ENCODE peak calls at places on chromosomes 3 and 15, in four cellular contexts. K is Peyer's patch, P is uterus, E is tibial nerve. C is an unnamed sample. For H3K4me1, the result is how much of the 10 kb centered on the place peaks cover.

GRCh38 chr3:141486416-141486734 is 452 bp upstream of the RASA2 start:
- DNase-seq in K (peak), P (no peak), E (no peak), C (no peak)

GRCh38 chr3:10738688-10739372 is 77.2 kb upstream of the SLC6A11 start:
- DNase-seq in K (peak), P (peak), E (peak), C (peak)

GRCh38 chr15:81783076-81783475 is 262.7 kb downstream of the MEX3B start:
- DNase-seq in K (no peak), P (no peak), E (no peak), C (no peak)

GRCh38 chr15:29008846-29009245 is 123.1 kb downstream of the APBA2 start:
- DNase-seq in K (no peak), P (no peak), E (no peak), C (no peak)

GRCh38 chr3:187136936-187137335 is 2.4 kb downstream of the RPL39L start:
- DNase-seq in K (no peak), P (no peak), E (no peak), C (no peak)

GRCh38 chr3:167705840-167706239 is 28.9 kb downstream of the PDCD10 start:
- DNase-seq in K (no peak), P (no peak), E (no peak), C (no peak)

GRCh38 chr3:154904328-154904727 is 175.8 kb upstream of the MME start:
- DNase-seq in K (no peak), P (no peak), E (no peak), C (no peak)

GRCh38 chr3:138332472-138333073 is 2.9 kb upstream of the NME9 start:
- DNase-seq in K (no peak), P (no peak), E (no peak), C (no peak)

GRCh38 chr15:41562258-41562657 is 3.2 kb downstream of the TYRO3 start:
- DNase-seq in K (no peak), P (no peak), E (no peak), C (no peak)
- H3K4me3 ChIP-seq in K (no peak), P (no peak), E (no peak), C (no peak)

GRCh38 chr3:65787340-65787739 is 251.4 kb downstream of the MAGI1 start:
- DNase-seq in K (no peak), P (no peak), E (no peak), C (no peak)
- H3K27ac ChIP-seq in K (no peak), P (no peak), E (no peak), C (no peak)

GRCh38 chr15:78938608-78939488 is 6.0 kb downstream of the CTSH start:
- DNase-seq in K (peak), P (no peak), E (no peak), C (no peak)
- H3K4me1 ChIP-seq in K (under half), P (under half), E (under half), C (under half)

GRCh38 chr15:60070838-60071493 is 66.9 kb downstream of the FOXB1 start:
- DNase-seq in K (no peak), P (no peak), E (no peak), C (no peak)
- H3K4me3 ChIP-seq in K (no peak), P (no peak), E (no peak), C (no peak)

DNA sequence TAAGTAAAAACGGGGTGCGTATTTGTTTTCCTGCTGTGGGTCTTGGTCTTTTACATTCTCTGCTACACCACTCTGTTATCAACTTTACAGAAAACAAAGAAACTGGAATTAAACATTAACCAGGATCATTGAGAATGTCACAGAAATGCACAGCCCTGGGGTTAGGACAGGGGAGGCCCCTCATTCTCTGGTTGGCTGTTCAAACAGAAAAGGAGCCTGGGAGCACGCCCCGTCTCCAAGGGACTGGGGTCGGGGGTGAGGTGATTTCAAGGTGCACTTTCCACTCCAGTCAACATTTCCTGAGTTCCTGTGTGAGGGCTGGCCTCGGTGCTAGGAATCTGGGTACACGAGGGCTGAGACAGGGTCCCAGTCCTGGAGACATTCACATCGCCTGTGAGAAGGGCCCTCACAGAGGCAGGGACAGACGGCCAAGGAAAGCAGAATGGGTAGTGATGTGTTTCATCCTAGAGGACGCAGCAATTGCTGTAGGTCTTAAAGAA is 30.3 kb downstream of the CPN2 start:
- DNase-seq in K (no peak), P (no peak), E (no peak), C (no peak)
- H3K27ac ChIP-seq in K (no peak), P (no peak), E (no peak), C (no peak)

GRCh38 chr3:129181834-129182233 is 1.9 kb downstream of the CNBP start:
- DNase-seq in K (no peak), P (no peak), E (no peak), C (no peak)

GRCh38 chr3:129180461-129180860 is 3.2 kb downstream of the CNBP start:
- DNase-seq in K (no peak), P (no peak), E (no peak), C (no peak)

GRCh38 chr3:129183569-129184395 is at the start of gene CNBP:
- DNase-seq in K (peak), P (peak), E (peak), C (peak)

GRCh38 chr3:129184396-129184656 is 630 bp upstream of the CNBP start:
- DNase-seq in K (no peak), P (no peak), E (no peak), C (no peak)

DNA sequence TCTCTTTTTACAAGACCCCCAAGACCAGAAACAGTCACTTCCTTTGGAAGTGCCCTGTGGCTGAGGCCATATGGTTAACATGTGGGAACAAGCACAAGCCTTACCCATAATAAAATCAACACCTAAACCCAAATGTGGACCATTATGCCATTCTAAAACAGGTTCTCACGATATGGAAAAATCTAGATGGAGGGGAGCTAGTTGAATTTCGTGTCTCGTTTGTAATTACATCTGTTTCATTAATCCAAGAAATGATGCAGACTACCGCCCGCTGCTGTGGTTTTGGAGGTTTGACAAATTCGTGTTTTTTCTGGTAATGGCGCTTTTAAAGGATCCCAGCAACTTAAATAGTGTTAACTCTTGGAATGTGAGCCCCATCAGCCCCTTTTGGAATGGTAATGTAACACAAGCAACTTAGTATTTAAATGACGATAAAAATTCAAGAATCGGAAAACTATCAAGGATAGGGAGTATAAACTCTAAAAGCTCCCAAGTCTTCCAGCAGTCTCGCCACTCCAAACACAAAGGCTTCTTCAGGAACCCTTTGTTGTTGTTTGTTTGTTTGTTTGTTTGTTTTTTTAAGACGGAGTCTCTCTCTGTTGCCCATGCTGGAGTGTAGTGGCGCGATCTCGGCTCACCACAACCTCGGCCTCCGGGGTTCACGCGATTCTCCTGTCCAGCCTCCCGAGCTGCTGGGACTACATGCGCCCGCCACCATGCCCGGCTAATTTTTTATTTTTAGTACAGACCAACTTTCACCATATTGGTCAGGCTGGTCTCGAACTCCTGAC is 1.1 kb downstream of the CNBP start:
- DNase-seq in K (no peak), P (no peak), E (no peak), C (peak)
- H3K4me1 ChIP-seq in K (under half), P (under half), E (under half), C (under half)

GRCh38 chr3:121661376-121661775 is 673 bp upstream of the HCLS1 start:
- DNase-seq in K (peak), P (no peak), E (no peak), C (no peak)
- H3K4me3 ChIP-seq in K (no peak), P (no peak), E (no peak), C (no peak)

GRCh38 chr3:127786358-127787070 is 35.8 kb downstream of the MGLL start:
- DNase-seq in K (peak), P (peak), E (peak), C (no peak)
- H3K27ac ChIP-seq in K (peak), P (peak), E (peak), C (no peak)

C was measured in naive thymus-derived CD4-positive, alpha-beta T cell.